ENCODE peak calls at places on chromosomes 4 and X, in six cellular contexts. F is MM.1S, Q is cardiac fibroblast, M is fibroblast of lung, A is foreskin fibroblast, X is AG09309. K is an unnamed sample.

GRCh38 chr4:139177049-139177887 is at the start of gene ELF2:
- DNase-seq in F (peak), Q (peak), M (peak), A (peak), X (peak), K (peak)

GRCh38 chrX:107596651-107597050 is 31.7 kb upstream of the PRPS1 start:
- DNase-seq in F (no peak), Q (no peak), M (peak), A (no peak), X (no peak), K (no peak)

GRCh38 chr4:57037982-57038604 is 59.4 kb downstream of the POLR2B start:
- DNase-seq in F (peak), Q (peak), M (no peak), A (peak), X (no peak), K (peak)

GRCh38 chr4:89157488-89158024 is 46.2 kb downstream of the TIGD2 start:
- DNase-seq in F (no peak), Q (no peak), M (no peak), A (no peak), X (no peak), K (no peak)

GRCh38 chrX:107978707-107979307 is 3.4 kb downstream of the TEX13B start:
- DNase-seq in F (no peak), Q (peak), M (peak), A (peak), X (no peak), K (peak)

GRCh38 chr4:139666735-139667266 is 1.2 kb downstream of the MGST2 start:
- DNase-seq in F (no peak), Q (peak), M (peak), A (no peak), X (no peak), K (peak)

GRCh38 chrX:1391370-1391706 is 575 bp downstream of the SLC25A6 start:
- DNase-seq in F (no peak), Q (no peak), M (no peak), A (no peak), X (no peak), K (no peak)

GRCh38 chr4:186021461-186022167 is 47.3 kb upstream of the TLR3 start:
- DNase-seq in F (no peak), Q (peak), M (peak), A (peak), X (no peak), K (peak)

GRCh38 chr4:85603437-85604336 is 128.7 kb downstream of the ARHGAP24 start:
- DNase-seq in F (no peak), Q (peak), M (peak), A (peak), X (no peak), K (peak)

GRCh38 chr4:139795915-139796314 is 130.3 kb downstream of the MGST2 start:
- DNase-seq in F (no peak), Q (no peak), M (no peak), A (peak), X (no peak), K (peak)

GRCh38 chr4:62279689-62280088 is 1079.6 kb downstream of the ADGRL3 start:
- DNase-seq in F (no peak), Q (no peak), M (no peak), A (no peak), X (no peak), K (no peak)

GRCh38 chrX:5829469-5829868 is 399.2 kb downstream of the NLGN4X start:
- DNase-seq in F (no peak), Q (no peak), M (no peak), A (no peak), X (no peak), K (no peak)

GRCh38 chr4:156946508-156947197 is 24.9 kb downstream of the PDGFC start:
- DNase-seq in F (no peak), Q (peak), M (peak), A (peak), X (peak), K (peak)

GRCh38 chr4:15882675-15883086 is 55.9 kb downstream of the FGFBP1 start:
- DNase-seq in F (peak), Q (peak), M (peak), A (peak), X (peak), K (peak)

GRCh38 chr4:2811830-2812599 is 19.1 kb downstream of the SH3BP2 start:
- DNase-seq in F (peak), Q (peak), M (peak), A (peak), X (no peak), K (peak)

GRCh38 chrX:10979956-10980355 is 131.2 kb upstream of the HCCS start:
- DNase-seq in F (no peak), Q (no peak), M (peak), A (no peak), X (no peak), K (no peak)

GRCh38 chrX:132169554-132169953 is 41.7 kb upstream of the FRMD7 start:
- DNase-seq in F (no peak), Q (no peak), M (no peak), A (no peak), X (no peak), K (no peak)

GRCh38 chr4:73420615-73421014 is 15.4 kb upstream of the AFP start:
- DNase-seq in F (no peak), Q (no peak), M (no peak), A (no peak), X (no peak), K (no peak)

GRCh38 chr4:152807294-152807829 is 27.6 kb downstream of the ARFIP1 start:
- DNase-seq in F (peak), Q (peak), M (peak), A (peak), X (no peak), K (peak)

GRCh38 chrX:68684291-68684918 is 36.9 kb downstream of the STARD8 start:
- DNase-seq in F (no peak), Q (no peak), M (no peak), A (no peak), X (no peak), K (peak)

GRCh38 chrX:19097553-19097952 is 24.7 kb downstream of the ADGRG2 start:
- DNase-seq in F (no peak), Q (no peak), M (no peak), A (no peak), X (no peak), K (no peak)

GRCh38 chr4:143587703-143588102 is 74.2 kb downstream of the SMARCA5 start:
- DNase-seq in F (peak), Q (peak), M (peak), A (no peak), X (no peak), K (peak)

GRCh38 chr4:73620115-73620792 is at the start of gene RASSF6:
- DNase-seq in F (peak), Q (no peak), M (peak), A (no peak), X (no peak), K (peak)

GRCh38 chr4:32798471-32798870 is 2078.3 kb downstream of the PCDH7 start:
- DNase-seq in F (no peak), Q (no peak), M (no peak), A (no peak), X (no peak), K (no peak)

GRCh38 chrX:40130207-40130606 is 32.4 kb upstream of the BCOR start:
- DNase-seq in F (no peak), Q (peak), M (peak), A (peak), X (no peak), K (peak)

DNA sequence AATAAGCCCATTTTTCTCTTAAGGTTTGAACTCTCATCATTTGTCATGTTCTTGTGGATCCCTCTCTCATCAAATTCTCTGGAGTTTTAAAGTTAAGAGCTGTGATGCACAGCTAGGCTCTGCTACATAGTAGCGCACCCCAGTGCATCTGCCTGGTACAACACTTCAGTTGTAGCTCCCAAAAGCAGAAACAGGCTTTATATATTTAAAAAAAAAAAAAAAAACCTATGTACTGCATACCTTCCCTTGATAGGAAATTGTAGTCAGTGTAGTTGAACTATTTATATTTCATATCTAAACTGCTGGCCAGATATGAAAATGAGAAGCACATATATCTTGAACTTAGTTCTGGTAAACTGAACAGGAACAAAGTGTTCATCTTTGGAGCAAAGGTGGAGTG is 131.4 kb downstream of the KLHL13 start:
- DNase-seq in F (no peak), Q (no peak), M (no peak), A (no peak), X (no peak), K (no peak)
- TF ChIP-seq CTCF in F (no peak), Q (no peak), M (no peak), A (no peak), X (no peak), K (no peak)

GRCh38 chr4:90317785-90318184 is 190.6 kb downstream of the CCSER1 start:
- DNase-seq in F (no peak), Q (peak), M (peak), A (peak), X (peak), K (peak)

DNA sequence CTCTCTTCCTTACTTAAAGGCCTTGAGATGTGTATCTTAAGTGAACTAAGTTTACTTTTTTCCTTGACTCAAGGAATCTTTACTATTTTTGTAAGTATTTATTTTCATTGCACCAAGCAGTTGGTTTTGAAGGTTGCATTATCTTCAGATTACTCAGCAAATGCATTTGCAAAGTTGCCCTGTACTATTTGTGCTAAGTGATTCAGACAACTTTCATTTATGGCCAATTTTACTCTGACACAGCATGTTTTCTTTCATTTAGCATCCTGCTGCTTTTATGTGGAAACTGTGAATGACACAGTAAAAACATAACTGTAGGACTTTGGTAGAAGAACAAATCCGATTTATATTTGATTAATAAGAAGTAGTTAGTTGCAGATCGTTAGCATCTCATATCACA is 191.0 kb downstream of the CCSER1 start:
- DNase-seq in F (peak), Q (peak), M (peak), A (peak), X (peak), K (peak)
- H3K4me3 ChIP-seq in F (no peak), Q (peak), M (no peak), A (no peak), X (no peak), K (peak)

GRCh38 chrX:73850124-73851013 is 287.4 kb downstream of the CHIC1 start:
- DNase-seq in F (peak), Q (peak), M (peak), A (no peak), X (no peak), K (peak)
- TF ChIP-seq CTCF in F (peak), Q (peak), M (no peak), A (peak), X (peak), K (peak)

GRCh38 chr4:21410372-21410771 is 538.2 kb downstream of the KCNIP4 start:
- DNase-seq in F (no peak), Q (no peak), M (no peak), A (no peak), X (no peak), K (no peak)
- H3K4me3 ChIP-seq in F (no peak), Q (no peak), M (no peak), A (no peak), X (no peak), K (no peak)

DNA sequence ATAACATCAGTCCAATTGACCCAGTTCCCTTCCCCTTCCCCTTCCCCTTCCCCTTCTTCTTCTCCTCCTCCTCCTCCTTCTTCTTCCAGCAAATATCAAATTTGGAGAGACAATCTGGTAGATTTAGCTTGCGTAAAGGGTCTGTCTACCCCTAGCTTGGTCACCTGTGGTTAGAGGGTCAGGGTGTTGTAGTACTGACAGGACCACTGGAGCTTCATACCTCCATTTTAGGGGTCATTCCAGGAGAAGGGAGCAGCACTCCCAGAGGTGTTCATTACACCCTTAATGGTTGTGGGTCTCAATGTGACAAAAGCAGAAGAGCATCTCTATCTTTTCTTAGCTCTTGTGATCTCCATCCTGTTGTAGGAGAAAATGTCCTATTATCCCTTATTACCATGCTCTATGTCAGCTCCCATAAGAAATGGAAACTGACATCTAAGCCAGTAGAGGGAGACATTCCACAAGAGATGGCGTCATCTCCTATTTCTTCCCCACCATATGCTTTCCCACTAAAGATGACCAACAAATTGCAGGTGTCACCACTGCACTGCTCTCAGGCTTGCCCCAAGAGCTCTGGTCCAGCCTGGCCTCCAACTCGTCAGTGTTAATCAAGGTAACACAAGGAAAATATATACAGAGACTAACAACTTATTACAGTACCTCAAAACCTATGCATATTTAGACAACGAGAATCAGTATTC is 3.5 kb upstream of the FGB start:
- DNase-seq in F (peak), Q (peak), M (peak), A (peak), X (peak), K (peak)
- TF ChIP-seq CTCF in F (peak), Q (peak), M (peak), A (peak), X (peak), K (peak)

GRCh38 chr4:94974773-94975172 is 217.0 kb downstream of the BMPR1B start:
- DNase-seq in F (no peak), Q (peak), M (peak), A (no peak), X (peak), K (peak)
- H3K4me3 ChIP-seq in F (no peak), Q (peak), M (no peak), A (no peak), X (no peak), K (no peak)

K was measured in choroid plexus epithelial cell.